ENCODE peak calls at places on chromosomes 13 and 19, in six cellular contexts. P is T-helper 2 cell, A is nucleus accumbens, W is lung microvascular endothelial cell, B is bronchial epithelial cell, E is amniotic stem cell. Q is an unnamed sample.

GRCh38 chr13:67228909-67229308 is 1.2 kb downstream of the PCDH9 start:
- DNase-seq in E (no peak), P (no peak), A (no peak), B (no peak), W (peak; percentile 30), Q (no peak)

GRCh38 chr13:46593403-46593802 is 40.4 kb downstream of the LRCH1 start:
- DNase-seq in W (no peak), A (no peak), P (peak; percentile 23), E (no peak), B (no peak), Q (peak; percentile 9)

GRCh38 chr13:36357692-36358091 is 11.5 kb upstream of the SPART start:
- DNase-seq in E (no peak), W (no peak), A (no peak), P (no peak), B (no peak), Q (no peak)

GRCh38 chr13:38618336-38618735 is 68.5 kb upstream of the FREM2 start:
- DNase-seq in B (no peak), W (no peak), A (no peak), P (no peak), E (no peak), Q (no peak)

GRCh38 chr13:24148414-24149305 is 11.9 kb upstream of the SPATA13 start:
- DNase-seq in E (peak; percentile 92), W (peak; percentile 96), P (no peak), B (peak; percentile 99), A (no peak), Q (no peak)

GRCh38 chr19:53812335-53812734 is 11.8 kb downstream of the NLRP12 start:
- DNase-seq in P (no peak), E (no peak), W (no peak), A (no peak), B (no peak), Q (no peak)

GRCh38 chr13:42011601-42012401 is 36.6 kb upstream of the DGKH start:
- DNase-seq in B (no peak), A (no peak), W (peak; percentile 9), P (no peak), E (no peak), Q (no peak)

GRCh38 chr13:26710166-26710565 is 50.4 kb downstream of the GPR12 start:
- DNase-seq in E (no peak), P (no peak), B (no peak), A (no peak), W (no peak), Q (no peak)

GRCh38 chr13:52447815-52448552 is 2.5 kb downstream of the VPS36 start:
- DNase-seq in W (peak; percentile 5), P (no peak), E (no peak), A (no peak), B (peak; percentile 28), Q (no peak)

GRCh38 chr13:108214511-108215383 is 589 bp downstream of the LIG4 start:
- DNase-seq in A (peak; percentile 18), B (peak; percentile 26), P (no peak), W (peak; percentile 10), E (no peak), Q (no peak)

GRCh38 chr13:106246237-106246636 is 289.2 kb downstream of the EFNB2 start:
- DNase-seq in W (no peak), B (no peak), A (no peak), E (no peak), P (no peak), Q (no peak)

GRCh38 chr19:13796301-13797057 is 1.2 kb downstream of the ZSWIM4 start:
- DNase-seq in P (no peak), E (peak; percentile 89), A (no peak), W (peak; percentile 96), B (peak; percentile 94), Q (no peak)

GRCh38 chr19:18227781-18228271 is 1.6 kb upstream of the PDE4C start:
- DNase-seq in A (no peak), P (no peak), E (no peak), W (no peak), B (no peak), Q (no peak)

GRCh38 chr19:7535993-7536685 is 622 bp downstream of the PNPLA6 start:
- DNase-seq in A (no peak), W (no peak), E (no peak), B (no peak), P (no peak), Q (no peak)

GRCh38 chr19:46295401-46296308 is 1.2 kb upstream of the HIF3A start:
- DNase-seq in E (no peak), P (no peak), A (no peak), B (no peak), W (no peak), Q (no peak)

GRCh38 chr13:112990783-112991182 is 21.8 kb downstream of the MCF2L start:
- DNase-seq in P (no peak), E (no peak), W (no peak), A (no peak), B (no peak), Q (no peak)

GRCh38 chr19:41821003-41821735 is 23.3 kb downstream of the LYPD4 start:
- DNase-seq in E (no peak), B (peak; percentile 62), W (peak; percentile 52), P (no peak), A (no peak), Q (peak; percentile 9)

GRCh38 chr13:44313674-44314073 is 60.0 kb upstream of the SERP2 start:
- DNase-seq in W (peak; percentile 89), B (peak; percentile 99), A (no peak), E (no peak), P (no peak), Q (no peak)

GRCh38 chr19:3374369-3375112 is 8.2 kb downstream of the NFIC start:
- DNase-seq in W (no peak), P (no peak), E (no peak), A (no peak), B (no peak), Q (no peak)

GRCh38 chr13:49226613-49227012 is 6.5 kb downstream of the MLNR start:
- DNase-seq in B (no peak), W (no peak), A (no peak), P (no peak), E (no peak), Q (no peak)

GRCh38 chr19:19270749-19271571 is 2.1 kb downstream of the TM6SF2 start:
- DNase-seq in B (no peak), W (no peak), A (no peak), P (no peak), E (no peak), Q (no peak)

GRCh38 chr19:30112171-30112570 is 170.1 kb downstream of the URI1 start:
- DNase-seq in W (no peak), B (no peak), P (no peak), E (no peak), A (no peak), Q (no peak)

GRCh38 chr13:37652596-37652995 is 54.0 kb upstream of the POSTN start:
- DNase-seq in A (no peak), W (no peak), B (no peak), P (no peak), E (no peak), Q (no peak)

GRCh38 chr19:19185853-19186728 is 5.9 kb downstream of the BORCS8 start:
- DNase-seq in W (peak; percentile 56), A (no peak), B (peak; percentile 27), E (no peak), P (peak; percentile 43), Q (peak; percentile 59)

GRCh38 chr13:100521912-100522490 is 66.6 kb downstream of the GGACT start:
- DNase-seq in E (no peak), A (no peak), P (no peak), W (no peak), B (no peak), Q (no peak)

GRCh38 chr13:48783181-48783630 is 129.5 kb downstream of the CYSLTR2 start:
- DNase-seq in B (peak; percentile 70), W (peak; percentile 95), A (no peak), P (no peak), E (no peak), Q (no peak)

GRCh38 chr13:54210397-54211050 is 1181.9 kb downstream of the OLFM4 start:
- DNase-seq in B (peak; percentile 69), P (no peak), A (no peak), E (no peak), W (no peak), Q (no peak)

GRCh38 chr19:48477696-48478338 is 8.6 kb downstream of the CYTH2 start:
- DNase-seq in A (no peak), E (no peak), B (no peak), W (no peak), P (no peak), Q (no peak)

GRCh38 chr19:13014101-13014920 is 19.0 kb downstream of the NFIX start:
- DNase-seq in W (no peak), B (no peak), E (no peak), P (no peak), A (peak; percentile 69), Q (no peak)

GRCh38 chr13:48564046-48564445 is 31.2 kb upstream of the RCBTB2 start:
- DNase-seq in E (no peak), W (peak; percentile 48), A (no peak), B (peak; percentile 48), P (no peak), Q (no peak)

GRCh38 chr19:50803633-50804419 is 13.6 kb downstream of the ACP4 start:
- DNase-seq in A (no peak), W (peak; percentile 28), P (peak; percentile 27), E (no peak), B (no peak), Q (no peak)

GRCh38 chr13:86002921-86003488 is 203.8 kb upstream of the SLITRK6 start:
- DNase-seq in A (no peak), E (no peak), P (no peak), W (no peak), B (no peak), Q (no peak)

GRCh38 chr13:39565036-39565949 is 37.7 kb downstream of the LHFPL6 start:
- DNase-seq in B (peak; percentile 87), A (no peak), W (peak; percentile 72), E (peak; percentile 35), P (no peak), Q (no peak)

GRCh38 chr19:17969096-17969792 is 2.3 kb downstream of the KCNN1 start:
- DNase-seq in W (no peak), P (no peak), E (no peak), A (no peak), B (no peak), Q (no peak)

Q was measured in T-helper 9 cell.